ENCODE peak calls at places on chromosomes 16 and 17, in seven cellular contexts. H is HCT116, G is sigmoid colon, T is H1, M is transverse colon, R is vagina, I is breast epithelium. F is an unnamed sample.

GRCh38 chr17:67759355-67760171 is 41.8 kb downstream of the NOL11 start:
- DNase-seq in H (no peak), G (peak), T (no peak), M (peak), R (no peak), I (no peak), F (no peak)

GRCh38 chr17:27892866-27893769 is at the start of gene LYRM9:
- DNase-seq in H (peak), G (peak), T (peak), M (peak), R (no peak), I (peak), F (peak)

GRCh38 chr17:76444518-76445311 is 8.2 kb downstream of the UBE2O start:
- DNase-seq in H (no peak), G (no peak), T (no peak), M (no peak), R (no peak), I (no peak), F (no peak)

GRCh38 chr16:49441366-49441780 is 67.8 kb downstream of the C16orf78 start:
- DNase-seq in H (no peak), G (no peak), T (no peak), M (peak), R (no peak), I (peak), F (peak)

GRCh38 chr17:1916339-1916738 is 86.5 kb downstream of the RPA1 start:
- DNase-seq in H (no peak), G (no peak), T (no peak), M (no peak), R (no peak), I (no peak), F (no peak)

GRCh38 chr16:58462997-58463891 is 36.7 kb upstream of the NDRG4 start:
- DNase-seq in H (no peak), G (no peak), T (no peak), M (no peak), R (no peak), I (no peak), F (peak)

GRCh38 chr17:73747221-73748002 is 103.2 kb upstream of the SDK2 start:
- DNase-seq in H (no peak), G (no peak), T (no peak), M (no peak), R (no peak), I (no peak), F (no peak)

GRCh38 chr17:3944485-3945388 is 19.5 kb downstream of the ATP2A3 start:
- DNase-seq in H (peak), G (peak), T (peak), M (peak), R (no peak), I (no peak), F (peak)

GRCh38 chr17:28745777-28746473 is 2.1 kb downstream of the TRAF4 start:
- DNase-seq in H (no peak), G (no peak), T (no peak), M (peak), R (no peak), I (peak), F (no peak)

GRCh38 chr16:1333854-1334719 is 642 bp downstream of the BAIAP3 start:
- DNase-seq in H (no peak), G (no peak), T (no peak), M (no peak), R (no peak), I (no peak), F (no peak)

GRCh38 chr17:68435876-68436842 is 21.1 kb downstream of the WIPI1 start:
- DNase-seq in H (peak), G (peak), T (no peak), M (peak), R (peak), I (peak), F (no peak)

GRCh38 chr17:55588446-55588845 is 77.2 kb upstream of the SMIM36 start:
- DNase-seq in H (no peak), G (no peak), T (no peak), M (no peak), R (no peak), I (no peak), F (no peak)

GRCh38 chr16:952321-952720 is 18.5 kb downstream of the LMF1 start:
- DNase-seq in H (no peak), G (no peak), T (no peak), M (no peak), R (no peak), I (no peak), F (no peak)

GRCh38 chr17:18964550-18964949 is 12.6 kb downstream of the SLC5A10 start:
- DNase-seq in H (no peak), G (no peak), T (no peak), M (no peak), R (no peak), I (no peak), F (no peak)

GRCh38 chr17:16106161-16106891 is 106.7 kb downstream of the TTC19 start:
- DNase-seq in H (no peak), G (no peak), T (no peak), M (no peak), R (no peak), I (no peak), F (no peak)

GRCh38 chr17:360141-360705 is 7.6 kb upstream of the RPH3AL start:
- DNase-seq in H (no peak), G (no peak), T (no peak), M (no peak), R (no peak), I (no peak), F (no peak)

GRCh38 chr17:37742762-37743611 is 1.9 kb downstream of the HNF1B start:
- DNase-seq in H (no peak), G (no peak), T (no peak), M (peak), R (no peak), I (no peak), F (peak)

GRCh38 chr16:84105948-84106740 is 10.6 kb downstream of the MBTPS1 start:
- DNase-seq in H (no peak), G (no peak), T (no peak), M (no peak), R (no peak), I (no peak), F (no peak)

GRCh38 chr17:72219824-72220473 is 99.1 kb downstream of the SOX9 start:
- DNase-seq in H (no peak), G (no peak), T (no peak), M (no peak), R (no peak), I (no peak), F (no peak)

GRCh38 chr16:15523092-15523541 is 88.7 kb downstream of the BMERB1 start:
- DNase-seq in H (peak), G (no peak), T (no peak), M (peak), R (no peak), I (no peak), F (no peak)

GRCh38 chr17:74337834-74338500 is 11.9 kb downstream of the KIF19 start:
- DNase-seq in H (no peak), G (no peak), T (no peak), M (no peak), R (no peak), I (no peak), F (no peak)

GRCh38 chr16:50821586-50821985 is 79.7 kb downstream of the CYLD start:
- DNase-seq in H (peak), G (no peak), T (no peak), M (no peak), R (peak), I (no peak), F (no peak)

GRCh38 chr17:48121921-48122650 is 14.5 kb downstream of the SNX11 start:
- DNase-seq in H (no peak), G (no peak), T (no peak), M (no peak), R (no peak), I (no peak), F (no peak)

GRCh38 chr16:88969361-88969831 is 7.6 kb downstream of the CBFA2T3 start:
- DNase-seq in H (no peak), G (no peak), T (no peak), M (no peak), R (no peak), I (no peak), F (no peak)

GRCh38 chr17:50272711-50273653 is 1.3 kb upstream of the TMEM92 start:
- DNase-seq in H (no peak), G (no peak), T (no peak), M (peak), R (no peak), I (no peak), F (peak)

GRCh38 chr16:57620316-57621231 is 7.9 kb upstream of the ADGRG1 start:
- DNase-seq in H (no peak), G (peak), T (no peak), M (peak), R (no peak), I (peak), F (no peak)

GRCh38 chr16:51538707-51539604 is 387.9 kb upstream of the SALL1 start:
- DNase-seq in H (no peak), G (no peak), T (no peak), M (no peak), R (no peak), I (no peak), F (no peak)

GRCh38 chr16:65965632-65966031 is 400.9 kb upstream of the CDH5 start:
- DNase-seq in H (no peak), G (no peak), T (no peak), M (no peak), R (no peak), I (no peak), F (no peak)

GRCh38 chr17:31688704-31689103 is 170.3 kb downstream of the COPRS start:
- DNase-seq in H (no peak), G (no peak), T (no peak), M (no peak), R (no peak), I (no peak), F (no peak)

GRCh38 chr16:84741351-84741791 is 41.6 kb downstream of the USP10 start:
- DNase-seq in H (no peak), G (no peak), T (no peak), M (no peak), R (peak), I (no peak), F (no peak)

GRCh38 chr17:13230350-13230900 is 212.6 kb upstream of the ELAC2 start:
- DNase-seq in H (no peak), G (no peak), T (no peak), M (no peak), R (no peak), I (peak), F (no peak)

GRCh38 chr17:42632949-42633444 is 23.5 kb downstream of the TUBG1 start:
- DNase-seq in H (no peak), G (no peak), T (no peak), M (no peak), R (no peak), I (no peak), F (no peak)

GRCh38 chr17:61200349-61200735 is 199.3 kb upstream of the TBX2 start:
- DNase-seq in H (no peak), G (no peak), T (peak), M (no peak), R (no peak), I (no peak), F (no peak)

GRCh38 chr17:61199431-61200348 is 200.0 kb upstream of the TBX2 start:
- DNase-seq in H (no peak), G (no peak), T (no peak), M (no peak), R (no peak), I (no peak), F (no peak)

GRCh38 chr17:61202564-61202963 is 197.1 kb upstream of the TBX2 start:
- DNase-seq in H (no peak), G (no peak), T (no peak), M (no peak), R (no peak), I (no peak), F (no peak)

GRCh38 chr17:61203765-61204164 is 195.9 kb upstream of the TBX2 start:
- DNase-seq in H (no peak), G (no peak), T (no peak), M (no peak), R (no peak), I (no peak), F (no peak)

GRCh38 chr17:61201211-61201610 is 198.4 kb upstream of the TBX2 start:
- DNase-seq in H (no peak), G (no peak), T (no peak), M (no peak), R (no peak), I (no peak), F (no peak)
- TF ChIP-seq POLR2AphosphoS5 in H (no peak), G (no peak), T (no peak), M (no peak), R (no peak), I (no peak), F (no peak)

GRCh38 chr17:82095777-82096708 is 2.0 kb downstream of the FASN start:
- DNase-seq in H (no peak), G (no peak), T (no peak), M (no peak), R (no peak), I (no peak), F (no peak)
- TF ChIP-seq POLR2A in H (no peak), G (no peak), T (peak), M (no peak), R (no peak), I (no peak), F (no peak)

DNA sequence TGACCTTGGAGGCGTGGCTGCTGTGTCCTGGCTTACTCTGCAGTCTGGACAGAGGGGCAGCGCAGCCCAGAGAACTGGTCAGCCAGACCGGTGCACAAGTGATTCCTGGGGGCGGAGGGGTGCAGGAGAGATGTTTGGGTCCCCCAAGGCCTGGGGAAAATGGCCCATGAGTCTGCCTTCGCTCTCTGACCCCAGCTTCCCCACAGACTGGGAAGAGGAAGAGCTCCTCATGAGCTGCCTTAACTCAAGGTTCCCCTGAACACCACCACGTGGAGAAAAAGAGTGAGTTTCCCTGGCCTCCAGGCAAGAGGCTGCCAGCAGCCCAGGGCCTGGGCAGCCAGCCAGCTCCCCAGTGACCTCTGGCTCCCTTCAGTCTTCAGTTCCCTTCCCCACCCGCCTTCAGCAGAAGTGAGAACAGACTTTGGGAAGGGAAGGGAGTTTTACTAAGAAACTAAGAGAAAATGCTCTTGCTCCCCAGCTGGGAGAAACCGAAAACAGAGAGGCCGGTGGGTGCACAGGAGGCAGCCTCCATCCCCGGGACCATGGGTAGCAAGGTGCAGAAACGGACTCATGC is 2.0 kb upstream of the C17orf99 start:
- DNase-seq in H (no peak), G (peak), T (no peak), M (peak), R (no peak), I (peak), F (no peak)
- TF ChIP-seq POLR2AphosphoS5 in H (no peak), G (peak), T (no peak), M (no peak), R (no peak), I (no peak), F (no peak)

GRCh38 chr17:8380049-8380448 is 2.9 kb downstream of the RPL26 start:
- DNase-seq in H (no peak), G (no peak), T (no peak), M (no peak), R (no peak), I (no peak), F (no peak)

GRCh38 chr17:8377422-8377821 is 918 bp upstream of the KRABD2 start:
- DNase-seq in H (no peak), G (no peak), T (no peak), M (no peak), R (no peak), I (no peak), F (no peak)

GRCh38 chr17:8372422-8372821 is 4.1 kb downstream of the KRABD2 start:
- DNase-seq in H (no peak), G (no peak), T (no peak), M (no peak), R (no peak), I (peak), F (no peak)

GRCh38 chr17:8375738-8376259 is 705 bp downstream of the KRABD2 start:
- DNase-seq in H (no peak), G (no peak), T (no peak), M (no peak), R (no peak), I (no peak), F (no peak)

DNA sequence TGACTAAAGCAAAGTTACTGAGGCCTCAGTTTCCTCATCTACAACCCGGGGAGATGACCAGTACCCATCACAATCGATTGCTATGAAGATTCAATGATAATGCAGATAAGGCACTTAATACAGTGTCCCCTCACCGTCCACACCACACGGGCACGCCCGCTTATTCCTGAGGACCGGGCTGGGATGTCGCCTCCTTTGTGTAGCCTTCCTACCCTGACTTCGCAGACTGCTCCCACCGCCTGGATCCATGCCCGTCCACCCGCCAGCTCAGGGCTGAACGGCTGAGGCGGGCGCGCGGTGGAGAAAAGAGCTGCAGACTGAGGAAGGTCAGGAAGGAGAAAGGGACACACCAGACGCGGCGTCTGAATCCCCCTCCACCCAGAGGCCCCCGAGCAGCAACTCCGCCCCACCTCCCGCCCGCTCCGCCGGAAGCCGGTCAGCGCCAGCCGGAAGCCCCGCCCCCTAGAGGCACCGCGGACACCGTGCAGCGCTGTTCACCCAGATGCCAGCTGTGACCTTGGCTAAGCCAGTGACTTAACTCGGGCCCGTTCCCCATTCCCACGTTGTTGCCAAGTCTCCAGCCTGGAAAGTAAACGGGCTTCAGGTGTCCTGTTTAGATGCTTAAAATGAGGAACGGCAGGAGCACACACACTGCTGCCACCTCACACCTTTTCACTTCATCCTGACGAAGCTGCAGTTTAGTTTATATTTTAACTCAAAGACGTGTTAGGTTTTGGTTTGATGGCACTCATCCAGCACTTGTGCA is at the start of gene KRABD2:
- DNase-seq in H (peak), G (peak), T (peak), M (peak), R (no peak), I (peak), F (peak)
- TF ChIP-seq POLR2A in H (peak), G (peak), T (peak), M (peak), R (no peak), I (peak), F (peak)

GRCh38 chr17:44932526-44933097 is 15.0 kb downstream of the KIF18B start:
- DNase-seq in H (no peak), G (peak), T (no peak), M (no peak), R (no peak), I (no peak), F (no peak)

GRCh38 chr17:44932096-44932495 is 15.5 kb downstream of the KIF18B start:
- DNase-seq in H (no peak), G (peak), T (no peak), M (no peak), R (no peak), I (no peak), F (no peak)

GRCh38 chr17:44935116-44935515 is 12.5 kb downstream of the KIF18B start:
- DNase-seq in H (no peak), G (peak), T (no peak), M (no peak), R (no peak), I (no peak), F (no peak)

GRCh38 chr17:44934745-44935105 is 12.8 kb downstream of the KIF18B start:
- DNase-seq in H (no peak), G (peak), T (no peak), M (no peak), R (no peak), I (no peak), F (no peak)

GRCh38 chr17:44933824-44934744 is 13.5 kb downstream of the KIF18B start:
- DNase-seq in H (no peak), G (peak), T (no peak), M (no peak), R (no peak), I (no peak), F (no peak)
- TF ChIP-seq POLR2AphosphoS5 in H (no peak), G (no peak), T (no peak), M (no peak), R (no peak), I (no peak), F (no peak)

DNA sequence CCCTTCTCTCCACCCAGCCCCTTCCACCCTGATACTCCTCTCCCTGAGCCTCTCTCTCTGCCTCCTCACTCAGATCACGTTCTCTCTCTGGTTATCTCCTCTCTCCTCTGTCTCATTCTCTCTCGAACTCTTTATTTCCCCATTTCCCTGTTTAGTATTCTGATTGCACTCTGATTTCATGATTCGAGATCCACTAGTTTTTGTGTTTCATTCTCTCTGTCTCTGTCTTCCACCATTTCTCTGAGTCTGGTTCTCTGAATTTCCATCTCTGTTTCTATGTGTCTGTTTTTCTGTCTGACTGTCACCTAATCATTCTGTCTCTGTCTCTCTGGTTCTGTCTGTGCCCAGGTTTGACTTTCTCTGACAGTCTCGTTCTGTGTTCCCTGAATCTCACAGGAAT is 2.0 kb downstream of the SEZ6L2 start:
- DNase-seq in H (no peak), G (no peak), T (no peak), M (no peak), R (no peak), I (no peak), F (no peak)
- TF ChIP-seq POLR2A in H (no peak), G (no peak), T (no peak), M (no peak), R (no peak), I (no peak), F (no peak)

DNA sequence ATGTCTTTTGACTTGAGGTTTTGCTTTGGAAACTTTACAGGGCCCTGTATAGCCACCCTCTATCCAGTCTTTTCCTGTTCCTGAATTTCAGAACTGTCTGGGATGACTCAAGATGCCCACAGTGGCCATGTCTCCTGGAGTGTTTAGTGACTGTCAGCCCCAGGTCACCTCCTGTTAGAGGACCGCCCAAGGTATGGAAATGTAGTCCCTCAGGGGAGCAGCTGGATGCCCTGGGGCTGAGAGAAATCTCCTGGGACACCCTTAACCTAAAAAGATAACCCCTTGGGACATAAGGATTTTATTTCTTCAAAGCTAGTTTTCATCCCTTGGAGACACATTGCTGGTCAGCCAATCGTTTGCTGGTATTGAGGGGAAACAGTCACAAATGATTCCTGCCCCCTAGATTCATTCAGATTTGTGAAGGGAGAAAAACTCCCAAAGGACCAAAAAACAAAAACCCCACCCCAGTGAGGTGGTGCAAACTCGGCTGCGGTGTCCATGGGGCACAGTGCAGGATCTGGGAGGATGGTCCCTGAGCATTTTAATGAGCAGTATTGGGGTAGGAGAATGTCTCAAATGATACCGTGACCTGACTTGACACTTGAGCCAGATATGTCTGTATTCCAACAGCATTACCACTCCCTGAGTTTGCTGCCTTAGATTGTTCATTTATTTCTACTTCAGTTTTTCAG is 1.7 kb downstream of the ZNF267 start:
- DNase-seq in H (no peak), G (no peak), T (no peak), M (no peak), R (peak), I (no peak), F (no peak)
- TF ChIP-seq POLR2AphosphoS5 in H (no peak), G (no peak), T (no peak), M (no peak), R (no peak), I (no peak), F (peak)

F was measured in GM12891.